ENCODE peak calls at places on chromosomes 13 and 19, in six cellular contexts. N is CD4-positive, CD25-positive, alpha-beta regulatory T cell; R is lower lobe of right lung; C is IMR-90; S is naive thymus-derived CD4-positive, alpha-beta T cell; B is endothelial cell. P is an unnamed sample.

GRCh38 chr13:79684426-79684825 is 203.5 kb downstream of the NDFIP2 start:
- DNase-seq in C (peak), B (no peak), N (no peak), R (no peak), S (no peak), P (no peak)

GRCh38 chr13:51966186-51966585 is 45.1 kb downstream of the ATP7B start:
- DNase-seq in C (no peak), N (no peak), R (no peak), S (no peak), B (no peak), P (no peak)

GRCh38 chr13:20165417-20166257 is 4.8 kb upstream of the GJA3 start:
- DNase-seq in N (no peak), B (no peak), R (no peak), S (no peak), C (peak), P (no peak)

GRCh38 chr13:34161829-34162544 is 344.0 kb downstream of the RFC3 start:
- DNase-seq in S (no peak), N (no peak), B (no peak), R (no peak), C (peak), P (no peak)

GRCh38 chr13:85741017-85741416 is 58.2 kb downstream of the SLITRK6 start:
- DNase-seq in R (no peak), N (no peak), C (no peak), S (no peak), B (no peak), P (no peak)

GRCh38 chr13:62357887-62358645 is 942.4 kb upstream of the PCDH20 start:
- DNase-seq in R (no peak), C (peak), N (no peak), S (no peak), B (peak), P (no peak)

GRCh38 chr19:14595558-14595957 is 12.7 kb downstream of the CLEC17A start:
- DNase-seq in B (no peak), N (no peak), C (no peak), R (no peak), S (no peak), P (no peak)

GRCh38 chr13:75329097-75329496 is 152.9 kb downstream of the TBC1D4 start:
- DNase-seq in S (no peak), C (no peak), R (no peak), B (no peak), N (no peak), P (no peak)

GRCh38 chr13:51861728-51862300 is at the start of gene CCDC70:
- DNase-seq in C (peak), R (no peak), S (no peak), N (peak), B (no peak), P (no peak)

GRCh38 chr13:42392706-42393572 is 121.0 kb downstream of the AKAP11 start:
- DNase-seq in C (no peak), B (no peak), N (peak), R (no peak), S (no peak), P (no peak)

GRCh38 chr19:35350591-35350990 is 2.9 kb downstream of the FFAR1 start:
- DNase-seq in S (no peak), N (no peak), C (no peak), R (peak), B (no peak), P (no peak)

GRCh38 chr13:99158846-99159245 is 41.8 kb upstream of the UBAC2 start:
- DNase-seq in S (no peak), C (no peak), B (no peak), R (no peak), N (no peak), P (no peak)

GRCh38 chr13:85503797-85504196 is 295.4 kb downstream of the SLITRK6 start:
- DNase-seq in R (no peak), B (no peak), N (no peak), C (peak), S (no peak), P (no peak)

GRCh38 chr13:60759499-60759898 is 362.5 kb downstream of the TDRD3 start:
- DNase-seq in N (no peak), R (no peak), C (no peak), S (no peak), B (peak), P (no peak)

GRCh38 chr19:48836089-48837017 is at the start of gene HSD17B14:
- DNase-seq in S (no peak), B (peak), N (no peak), R (no peak), C (no peak), P (no peak)

GRCh38 chr13:114007566-114007965 is 33.7 kb upstream of the C13orf46 start:
- DNase-seq in B (no peak), C (no peak), N (no peak), R (no peak), S (no peak), P (no peak)

GRCh38 chr19:40609561-40610395 is 8.6 kb downstream of the LTBP4 start:
- DNase-seq in S (peak), N (peak), B (peak), C (no peak), R (peak), P (peak)

GRCh38 chr13:93794197-93794885 is 567.7 kb downstream of the GPC6 start:
- DNase-seq in B (no peak), N (peak), S (no peak), R (no peak), C (peak), P (no peak)

GRCh38 chr19:5615756-5616327 is 6.7 kb downstream of the SAFB2 start:
- DNase-seq in N (no peak), B (no peak), R (no peak), C (peak), S (no peak), P (no peak)

GRCh38 chr19:30406220-30406944 is 34.2 kb downstream of the ZNF536 start:
- DNase-seq in C (no peak), N (no peak), S (no peak), B (peak), R (no peak), P (no peak)

GRCh38 chr19:38697641-38698071 is 46.6 kb downstream of the CAPN12 start:
- DNase-seq in R (no peak), S (no peak), N (no peak), B (no peak), C (no peak), P (no peak)

GRCh38 chr13:46324976-46325375 is 62.1 kb downstream of the RUBCNL start:
- DNase-seq in C (no peak), R (no peak), B (no peak), S (no peak), N (no peak), P (no peak)

P was measured in naive thymus-derived CD8-positive, alpha-beta T cell.